ENCODE peak calls at places on chromosomes 1 and 21, in six cellular contexts. One of them, this sample, is unnamed.

GRCh38 chr1:207181838-207182237 is 77.8 kb downstream of the C4BPA start:
- DNase-seq in GM12878: no peak
- DNase-seq in HepG2: no peak
- DNase-seq in NT2/D1: no peak
- DNase-seq in HCT116: no peak
- DNase-seq in H1: no peak
- DNase-seq in this sample: peak

GRCh38 chr1:164886101-164886500 is 327.1 kb downstream of the PBX1 start:
- DNase-seq in GM12878: no peak
- DNase-seq in HepG2: no peak
- DNase-seq in NT2/D1: no peak
- DNase-seq in HCT116: no peak
- DNase-seq in H1: no peak
- DNase-seq in this sample: no peak

GRCh38 chr1:78003882-78004718 is 639 bp upstream of the DNAJB4 start:
- DNase-seq in GM12878: peak
- DNase-seq in HepG2: peak
- DNase-seq in NT2/D1: peak
- DNase-seq in HCT116: peak
- DNase-seq in H1: no peak
- DNase-seq in this sample: peak

GRCh38 chr1:5099558-5099957 is 445.1 kb downstream of the AJAP1 start:
- DNase-seq in GM12878: no peak
- DNase-seq in HepG2: no peak
- DNase-seq in NT2/D1: no peak
- DNase-seq in HCT116: no peak
- DNase-seq in H1: no peak
- DNase-seq in this sample: no peak

GRCh38 chr1:112358798-112359408 is 37.1 kb upstream of the CTTNBP2NL start:
- DNase-seq in GM12878: no peak
- DNase-seq in HepG2: peak
- DNase-seq in NT2/D1: peak
- DNase-seq in HCT116: peak
- DNase-seq in H1: peak
- DNase-seq in this sample: peak

GRCh38 chr1:14761754-14762153 is 163.3 kb downstream of the KAZN start:
- DNase-seq in GM12878: no peak
- DNase-seq in HepG2: no peak
- DNase-seq in NT2/D1: no peak
- DNase-seq in HCT116: no peak
- DNase-seq in H1: no peak
- DNase-seq in this sample: no peak

GRCh38 chr1:234969011-234969441 is 159.6 kb downstream of the TOMM20 start:
- DNase-seq in GM12878: no peak
- DNase-seq in HepG2: no peak
- DNase-seq in NT2/D1: no peak
- DNase-seq in HCT116: no peak
- DNase-seq in H1: no peak
- DNase-seq in this sample: no peak

GRCh38 chr1:109617291-109617801 is 2.1 kb downstream of the GNAT2 start:
- DNase-seq in GM12878: no peak
- DNase-seq in HepG2: peak
- DNase-seq in NT2/D1: peak
- DNase-seq in HCT116: peak
- DNase-seq in H1: no peak
- DNase-seq in this sample: no peak

GRCh38 chr21:46454634-46455390 is 3.9 kb upstream of the DIP2A start:
- DNase-seq in GM12878: no peak
- DNase-seq in HepG2: no peak
- DNase-seq in NT2/D1: no peak
- DNase-seq in HCT116: no peak
- DNase-seq in H1: no peak
- DNase-seq in this sample: no peak

GRCh38 chr1:205239078-205239477 is 11.3 kb downstream of the TMCC2 start:
- DNase-seq in GM12878: no peak
- DNase-seq in HepG2: no peak
- DNase-seq in NT2/D1: no peak
- DNase-seq in HCT116: no peak
- DNase-seq in H1: no peak
- DNase-seq in this sample: no peak

GRCh38 chr1:181255270-181255929 is 166.9 kb downstream of the IER5 start:
- DNase-seq in GM12878: no peak
- DNase-seq in HepG2: no peak
- DNase-seq in NT2/D1: peak
- DNase-seq in HCT116: no peak
- DNase-seq in H1: no peak
- DNase-seq in this sample: no peak

GRCh38 chr1:109272831-109273547 is 10.0 kb downstream of the PSRC1 start:
- DNase-seq in GM12878: no peak
- DNase-seq in HepG2: no peak
- DNase-seq in NT2/D1: no peak
- DNase-seq in HCT116: no peak
- DNase-seq in H1: no peak
- DNase-seq in this sample: no peak

GRCh38 chr1:201023517-201023902 is at the start of gene KIF21B:
- DNase-seq in GM12878: no peak
- DNase-seq in HepG2: peak
- DNase-seq in NT2/D1: peak
- DNase-seq in HCT116: no peak
- DNase-seq in H1: no peak
- DNase-seq in this sample: peak

GRCh38 chr1:6065093-6065878 is 19.6 kb downstream of the KCNAB2 start:
- DNase-seq in GM12878: no peak
- DNase-seq in HepG2: no peak
- DNase-seq in NT2/D1: no peak
- DNase-seq in HCT116: no peak
- DNase-seq in H1: no peak
- DNase-seq in this sample: no peak

GRCh38 chr1:109300650-109301151 is 6.1 kb downstream of the MYBPHL start:
- DNase-seq in GM12878: no peak
- DNase-seq in HepG2: no peak
- DNase-seq in NT2/D1: no peak
- DNase-seq in HCT116: no peak
- DNase-seq in H1: no peak
- DNase-seq in this sample: peak

GRCh38 chr1:944341-945325 is 14.4 kb downstream of the NOC2L start:
- DNase-seq in GM12878: no peak
- DNase-seq in HepG2: no peak
- DNase-seq in NT2/D1: no peak
- DNase-seq in HCT116: no peak
- DNase-seq in H1: no peak
- DNase-seq in this sample: no peak

GRCh38 chr1:227440167-227440566 is 121.9 kb upstream of the CDC42BPA start:
- DNase-seq in GM12878: no peak
- DNase-seq in HepG2: no peak
- DNase-seq in NT2/D1: no peak
- DNase-seq in HCT116: no peak
- DNase-seq in H1: no peak
- DNase-seq in this sample: peak

DNA sequence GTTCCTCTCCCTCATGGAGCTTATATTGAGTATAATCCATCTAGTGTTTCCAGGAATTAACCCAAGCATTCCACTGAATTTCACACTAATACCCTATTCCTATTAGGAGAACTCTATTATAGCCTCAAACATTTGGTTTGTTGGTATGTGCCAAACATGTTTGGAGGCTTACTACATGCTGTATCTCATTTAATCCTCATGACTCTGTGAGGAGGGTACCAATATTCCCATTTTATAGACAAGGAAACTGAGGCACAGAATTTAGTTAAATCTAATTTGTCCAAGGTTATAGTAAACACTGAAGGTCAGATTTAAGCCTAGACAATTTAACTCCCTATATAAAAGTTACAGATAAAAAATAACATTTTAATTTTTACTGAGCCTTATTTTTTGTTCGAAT is 9.1 kb downstream of the FLVCR1 start:
- DNase-seq in GM12878: no peak
- DNase-seq in HepG2: no peak
- DNase-seq in NT2/D1: no peak
- DNase-seq in HCT116: no peak
- DNase-seq in H1: no peak
- DNase-seq in this sample: no peak
- TF ChIP-seq ZNF274 in GM12878: no peak
- TF ChIP-seq ZNF274 in HepG2: no peak
- TF ChIP-seq ZNF274 in NT2/D1: no peak
- TF ChIP-seq ZNF274 in HCT116: no peak
- TF ChIP-seq ZNF274 in H1: no peak
- TF ChIP-seq ZNF274 in this sample: no peak

GRCh38 chr1:210397681-210398080 is 69.0 kb downstream of the HHAT start:
- DNase-seq in GM12878: no peak
- DNase-seq in HepG2: no peak
- DNase-seq in NT2/D1: no peak
- DNase-seq in HCT116: no peak
- DNase-seq in H1: no peak
- DNase-seq in this sample: no peak

GRCh38 chr1:210397252-210397651 is 68.5 kb downstream of the HHAT start:
- DNase-seq in GM12878: no peak
- DNase-seq in HepG2: no peak
- DNase-seq in NT2/D1: no peak
- DNase-seq in HCT116: no peak
- DNase-seq in H1: no peak
- DNase-seq in this sample: no peak

GRCh38 chr1:210396541-210396940 is 67.8 kb downstream of the HHAT start:
- DNase-seq in GM12878: no peak
- DNase-seq in HepG2: no peak
- DNase-seq in NT2/D1: no peak
- DNase-seq in HCT116: no peak
- DNase-seq in H1: no peak
- DNase-seq in this sample: no peak

GRCh38 chr1:210402560-210402959 is 73.9 kb downstream of the HHAT start:
- DNase-seq in GM12878: no peak
- DNase-seq in HepG2: no peak
- DNase-seq in NT2/D1: no peak
- DNase-seq in HCT116: no peak
- DNase-seq in H1: no peak
- DNase-seq in this sample: no peak

DNA sequence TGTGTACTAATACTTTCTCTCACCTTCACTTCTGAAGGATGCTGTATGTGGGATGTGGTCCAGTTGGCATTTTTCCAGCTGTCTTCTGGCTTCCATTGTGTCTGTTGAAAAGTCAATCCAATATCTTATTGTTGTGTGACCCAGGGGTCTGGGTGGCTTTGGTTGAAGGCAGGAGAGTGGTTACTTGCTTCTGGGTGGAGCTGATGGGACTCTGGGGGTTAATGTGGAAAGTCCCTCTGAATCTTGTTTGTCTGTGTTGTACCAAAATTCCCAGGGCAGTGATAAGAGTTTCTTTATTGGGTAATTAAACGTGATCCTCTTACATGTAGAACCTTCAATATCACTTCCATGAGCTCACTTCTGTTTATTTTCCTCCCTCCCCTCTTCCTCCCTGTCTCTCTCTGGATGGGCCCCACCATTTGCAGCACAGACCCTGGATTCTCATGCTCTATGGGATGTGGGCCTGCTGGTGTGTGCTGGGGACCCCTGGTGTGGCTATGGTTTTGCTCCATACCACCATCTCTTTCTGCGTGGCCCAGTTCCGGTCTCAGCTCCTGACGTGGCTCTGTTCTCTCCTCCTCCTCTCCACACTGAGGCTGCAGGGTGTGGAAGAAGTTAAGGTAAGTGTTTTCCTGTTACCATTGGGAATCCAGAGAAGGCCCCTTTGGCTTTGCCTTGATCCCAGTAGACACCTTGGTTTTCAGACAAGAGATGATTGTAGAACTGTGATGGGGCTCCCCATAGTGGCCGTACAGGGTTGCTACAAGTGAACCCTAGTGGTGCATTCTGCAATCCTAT is 71.5 kb downstream of the HHAT start:
- DNase-seq in GM12878: peak
- DNase-seq in HepG2: peak
- DNase-seq in NT2/D1: peak
- DNase-seq in HCT116: peak
- DNase-seq in H1: peak
- DNase-seq in this sample: peak
- TF ChIP-seq ZNF274 in GM12878: no peak
- TF ChIP-seq ZNF274 in HepG2: no peak
- TF ChIP-seq ZNF274 in NT2/D1: no peak
- TF ChIP-seq ZNF274 in HCT116: no peak
- TF ChIP-seq ZNF274 in H1: no peak
- TF ChIP-seq ZNF274 in this sample: no peak

DNA sequence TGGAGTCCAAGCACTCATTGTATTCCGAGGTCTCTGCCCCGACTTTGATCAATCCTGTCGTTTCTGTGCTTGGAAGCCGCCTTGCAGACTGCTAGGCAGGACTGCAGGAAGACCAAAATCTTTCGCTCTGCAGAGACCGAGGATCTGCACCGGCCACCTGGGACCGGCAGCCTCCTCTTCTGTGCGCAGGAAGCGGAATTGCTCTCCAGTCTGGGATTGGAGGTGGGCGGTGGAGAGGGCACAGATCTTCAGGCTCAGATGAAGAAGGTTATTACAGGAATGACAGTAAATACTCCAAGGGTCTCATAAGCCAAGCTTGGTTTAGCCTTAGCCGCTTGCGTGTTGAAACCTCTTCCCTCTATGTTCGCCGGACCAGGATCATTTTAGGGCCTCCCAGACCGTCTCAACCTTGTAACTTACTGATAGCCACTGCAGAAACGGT is 1.0 kb downstream of the MIA3 start:
- DNase-seq in GM12878: no peak
- DNase-seq in HepG2: peak
- DNase-seq in NT2/D1: no peak
- DNase-seq in HCT116: no peak
- DNase-seq in H1: no peak
- DNase-seq in this sample: peak
- TF ChIP-seq ZNF274 in GM12878: no peak
- TF ChIP-seq ZNF274 in HepG2: no peak
- TF ChIP-seq ZNF274 in NT2/D1: no peak
- TF ChIP-seq ZNF274 in HCT116: no peak
- TF ChIP-seq ZNF274 in H1: no peak
- TF ChIP-seq ZNF274 in this sample: no peak

GRCh38 chr1:167618366-167618765 is 11.7 kb upstream of the RCSD1 start:
- DNase-seq in GM12878: no peak
- DNase-seq in HepG2: no peak
- DNase-seq in NT2/D1: no peak
- DNase-seq in HCT116: no peak
- DNase-seq in H1: no peak
- DNase-seq in this sample: no peak

GRCh38 chr1:167616521-167616920 is 13.5 kb upstream of the RCSD1 start:
- DNase-seq in GM12878: no peak
- DNase-seq in HepG2: no peak
- DNase-seq in NT2/D1: no peak
- DNase-seq in HCT116: no peak
- DNase-seq in H1: no peak
- DNase-seq in this sample: no peak

GRCh38 chr1:167618789-167619188 is 11.2 kb upstream of the RCSD1 start:
- DNase-seq in GM12878: no peak
- DNase-seq in HepG2: no peak
- DNase-seq in NT2/D1: no peak
- DNase-seq in HCT116: no peak
- DNase-seq in H1: no peak
- DNase-seq in this sample: no peak

GRCh38 chr1:167617950-167618269 is 12.1 kb upstream of the RCSD1 start:
- DNase-seq in GM12878: no peak
- DNase-seq in HepG2: no peak
- DNase-seq in NT2/D1: no peak
- DNase-seq in HCT116: no peak
- DNase-seq in H1: no peak
- DNase-seq in this sample: no peak

GRCh38 chr1:167617100-167617949 is 12.7 kb upstream of the RCSD1 start:
- DNase-seq in GM12878: peak
- DNase-seq in HepG2: no peak
- DNase-seq in NT2/D1: no peak
- DNase-seq in HCT116: no peak
- DNase-seq in H1: no peak
- DNase-seq in this sample: peak
- TF ChIP-seq ZNF274 in GM12878: no peak
- TF ChIP-seq ZNF274 in HepG2: no peak
- TF ChIP-seq ZNF274 in NT2/D1: no peak
- TF ChIP-seq ZNF274 in HCT116: no peak
- TF ChIP-seq ZNF274 in H1: no peak
- TF ChIP-seq ZNF274 in this sample: no peak